ENCODE peak calls at places on chromosomes 5 and 9, in five cellular contexts. M, Q, H, F and X are unnamed samples.

GRCh38 chr5:122141751-122142150 is 12.4 kb downstream of the ZNF474 start:
- DNase-seq in F (no peak), Q (no peak), M (no peak), H (no peak), X (no peak)

GRCh38 chr5:160492565-160492964 is 70.9 kb downstream of the PTTG1 start:
- DNase-seq in M (no peak), Q (no peak), F (no peak), H (no peak), X (no peak)

GRCh38 chr5:125148076-125148475 is 401.6 kb upstream of the ZNF608 start:
- DNase-seq in Q (no peak), M (no peak), F (no peak), H (no peak), X (no peak)

GRCh38 chr5:180825768-180826525 is 23.3 kb upstream of the MGAT1 start:
- DNase-seq in Q (peak), F (no peak), H (peak), M (no peak), X (peak)

GRCh38 chr9:20623021-20623747 is 885 bp upstream of the MLLT3 start:
- DNase-seq in F (peak), M (peak), Q (peak), H (no peak), X (peak)

GRCh38 chr5:42057254-42057690 is 132.2 kb downstream of the FBXO4 start:
- DNase-seq in M (peak), H (peak), Q (peak), F (peak), X (no peak)

GRCh38 chr5:374631-375335 is 53.3 kb downstream of the AHRR start:
- DNase-seq in Q (no peak), H (no peak), F (no peak), M (no peak), X (peak)

GRCh38 chr9:935348-935965 is 41.0 kb upstream of the DMRT3 start:
- DNase-seq in M (no peak), H (peak), Q (peak), F (peak), X (no peak)

GRCh38 chr5:109394806-109395205 is 15.0 kb downstream of the PJA2 start:
- DNase-seq in F (no peak), H (no peak), Q (no peak), M (no peak), X (no peak)

GRCh38 chr9:18708429-18708828 is 234.5 kb downstream of the ADAMTSL1 start:
- DNase-seq in F (no peak), M (no peak), H (no peak), Q (no peak), X (no peak)

GRCh38 chr9:86022687-86023266 is 76.6 kb downstream of the GOLM1 start:
- DNase-seq in M (peak), F (no peak), Q (no peak), H (no peak), X (no peak)

GRCh38 chr9:5869315-5870019 is 21.2 kb upstream of the MLANA start:
- DNase-seq in F (no peak), M (no peak), H (no peak), Q (no peak), X (no peak)

GRCh38 chr5:150122158-150122510 is 33.5 kb downstream of the PDGFRB start:
- DNase-seq in F (no peak), M (peak), Q (no peak), H (no peak), X (peak)

GRCh38 chr5:109589983-109590382 is 99.7 kb upstream of the MAN2A1 start:
- DNase-seq in F (no peak), H (no peak), Q (no peak), M (no peak), X (no peak)

GRCh38 chr5:448061-448765 is 5.2 kb downstream of the EXOC3 start:
- DNase-seq in F (no peak), Q (no peak), M (no peak), H (no peak), X (peak)

GRCh38 chr9:81636280-81636653 is 53.1 kb downstream of the TLE1 start:
- DNase-seq in Q (no peak), H (no peak), M (no peak), F (no peak), X (no peak)

GRCh38 chr9:127698985-127699670 is 7.7 kb upstream of the CFAP157 start:
- DNase-seq in F (peak), Q (peak), H (peak), M (no peak), X (peak)

GRCh38 chr9:98365227-98365669 is 109.8 kb upstream of the TBC1D2 start:
- DNase-seq in H (no peak), M (peak), F (no peak), Q (peak), X (no peak)

GRCh38 chr9:126496781-126497667 is 116.7 kb upstream of the LMX1B start:
- DNase-seq in M (no peak), Q (no peak), H (no peak), F (no peak), X (no peak)

GRCh38 chr9:135887021-135887507 is 20.3 kb downstream of the CAMSAP1 start:
- DNase-seq in H (no peak), F (no peak), M (no peak), Q (peak), X (no peak)

GRCh38 chr5:177311361-177311722 is 356 bp downstream of the MXD3 start:
- DNase-seq in F (peak), M (no peak), Q (peak), H (no peak), X (peak)

GRCh38 chr5:38926121-38926520 is 80.3 kb downstream of the OSMR start:
- DNase-seq in H (peak), M (no peak), Q (no peak), F (no peak), X (no peak)

GRCh38 chr9:33817327-33818166 is 587 bp downstream of the UBE2R2 start:
- DNase-seq in F (peak), H (no peak), M (peak), Q (peak), X (peak)

GRCh38 chr9:33222031-33222430 is 17.9 kb upstream of the SPINK4 start:
- DNase-seq in F (no peak), H (no peak), M (peak), Q (no peak), X (no peak)

GRCh38 chr5:65213921-65214525 is 267.7 kb downstream of the ADAMTS6 start:
- DNase-seq in H (no peak), F (peak), M (no peak), Q (no peak), X (no peak)

GRCh38 chr5:59584858-59585846 is 308.4 kb downstream of the PDE4D start:
- DNase-seq in F (no peak), H (no peak), M (no peak), Q (no peak), X (no peak)

GRCh38 chr9:134377976-134378375 is 51.7 kb downstream of the RXRA start:
- DNase-seq in Q (no peak), F (no peak), H (no peak), M (no peak), X (peak)